ENCODE peak calls at places on chromosomes 13 and 19, in eight cellular contexts. H is neural progenitor cell, E is BE2C, T is DND-41, P is foreskin fibroblast, R is heart left ventricle, B is B cell, C is fibroblast of pulmonary artery. M is an unnamed sample.

GRCh38 chr13:93861818-93862217 is 617.7 kb downstream of the DCT start:
- DNase-seq in P (peak; percentile 66), R (no peak), T (no peak), C (peak; percentile 82), E (peak; percentile 57), B (no peak), H (no peak), M (no peak)

GRCh38 chr13:43783820-43784219 is 3.0 kb downstream of the ENOX1 start:
- DNase-seq in B (no peak), E (peak; percentile 50), C (peak; percentile 89), P (peak; percentile 48), H (peak; percentile 55), R (no peak), T (no peak), M (no peak)

GRCh38 chr19:44671400-44671799 is at the start of gene CEACAM19:
- DNase-seq in R (no peak), E (no peak), H (no peak), B (no peak), P (no peak), T (no peak), C (no peak), M (no peak)

GRCh38 chr13:59633290-59633689 is 530.4 kb downstream of the DIAPH3 start:
- DNase-seq in R (no peak), P (no peak), B (no peak), C (peak; percentile 47), E (no peak), H (no peak), T (no peak), M (no peak)

GRCh38 chr19:45553464-45553863 is 31.1 kb downstream of the OPA3 start:
- DNase-seq in T (no peak), B (no peak), R (no peak), P (no peak), C (no peak), H (peak; percentile 85), E (peak; percentile 42), M (no peak)

GRCh38 chr19:55624109-55625003 is at the start of gene ZNF784:
- DNase-seq in T (peak; percentile 92), E (peak; percentile 95), R (peak; percentile 98), H (peak; percentile 98), B (peak; percentile 97), P (peak; percentile 96), C (peak; percentile 95), M (peak; percentile 86)

GRCh38 chr13:53250272-53250875 is 221.8 kb downstream of the OLFM4 start:
- DNase-seq in E (peak; percentile 43), T (peak; percentile 32), B (no peak), P (peak; percentile 57), R (no peak), C (peak; percentile 83), H (peak; percentile 93), M (peak; percentile 28)

GRCh38 chr19:6890421-6890913 is 3.1 kb downstream of the ADGRE1 start:
- DNase-seq in H (no peak), E (no peak), T (peak; percentile 56), P (no peak), C (no peak), B (no peak), R (no peak), M (no peak)

GRCh38 chr19:35848919-35849505 is 3.3 kb downstream of the NPHS1 start:
- DNase-seq in P (no peak), C (no peak), T (no peak), H (no peak), E (no peak), R (no peak), B (no peak), M (no peak)

GRCh38 chr19:48190288-48191284 is 20.1 kb downstream of the ZSWIM9 start:
- DNase-seq in R (no peak), B (peak; percentile 57), C (peak; percentile 65), E (peak; percentile 85), H (peak; percentile 81), P (peak; percentile 43), T (no peak), M (no peak)

GRCh38 chr13:54775501-54776191 is 1747.0 kb downstream of the OLFM4 start:
- DNase-seq in H (no peak), B (no peak), T (no peak), E (no peak), R (no peak), P (no peak), C (no peak), M (no peak)

GRCh38 chr13:109256866-109257760 is 529.3 kb downstream of the IRS2 start:
- DNase-seq in C (peak; percentile 100), E (no peak), P (peak; percentile 97), R (no peak), H (no peak), B (no peak), T (no peak), M (peak; percentile 81)

GRCh38 chr19:49338691-49339363 is 3.6 kb downstream of the CD37 start:
- DNase-seq in E (peak; percentile 41), H (peak; percentile 98), T (no peak), B (peak; percentile 56), C (peak; percentile 44), R (peak; percentile 73), P (peak; percentile 54), M (no peak)

GRCh38 chr19:50420808-50421207 is 2.1 kb downstream of the SPIB start:
- DNase-seq in H (no peak), P (no peak), B (no peak), T (no peak), R (no peak), C (no peak), E (no peak), M (no peak)

GRCh38 chr19:50420127-50420526 is 1.4 kb downstream of the SPIB start:
- DNase-seq in C (no peak), H (no peak), B (no peak), P (no peak), R (no peak), T (no peak), E (no peak), M (no peak)

GRCh38 chr19:50418186-50419021 is at the start of gene SPIB:
- DNase-seq in R (no peak), P (no peak), C (no peak), T (no peak), E (no peak), B (peak; percentile 77), H (peak; percentile 24), M (no peak)

GRCh38 chr19:50419022-50419579 is 363 bp downstream of the SPIB start:
- DNase-seq in H (no peak), C (no peak), T (no peak), B (no peak), R (no peak), P (peak; percentile 27), E (no peak), M (no peak)

GRCh38 chr19:50419580-50420035 is 870 bp downstream of the SPIB start:
- DNase-seq in H (no peak), P (no peak), T (peak; percentile 50), B (peak; percentile 65), C (no peak), R (no peak), E (no peak), M (no peak)
- TF ChIP-seq CTCF in H (no peak), P (no peak), T (no peak), B (no peak), C (no peak), R (no peak), E (no peak), M (no peak)

GRCh38 chr13:24313449-24313848 is 4.1 kb downstream of the C1QTNF9 start:
- DNase-seq in E (no peak), H (no peak), R (no peak), C (peak; percentile 27), B (no peak), P (peak; percentile 60), T (no peak), M (no peak)
- TF ChIP-seq CTCF in E (peak; percentile 22), H (peak; percentile 26), R (peak; percentile 52), C (peak; percentile 39), B (no peak), P (peak; percentile 20), T (peak; percentile 45), M (peak; percentile 43)

GRCh38 chr19:17289489-17289888 is 7.8 kb downstream of the ANKLE1 start:
- DNase-seq in C (peak; percentile 93), T (no peak), R (peak; percentile 84), B (peak; percentile 83), P (peak; percentile 94), H (peak; percentile 92), E (peak; percentile 86), M (peak; percentile 62)
- TF ChIP-seq CTCF in C (no peak), T (no peak), R (no peak), B (no peak), P (no peak), H (no peak), E (no peak), M (no peak)

DNA sequence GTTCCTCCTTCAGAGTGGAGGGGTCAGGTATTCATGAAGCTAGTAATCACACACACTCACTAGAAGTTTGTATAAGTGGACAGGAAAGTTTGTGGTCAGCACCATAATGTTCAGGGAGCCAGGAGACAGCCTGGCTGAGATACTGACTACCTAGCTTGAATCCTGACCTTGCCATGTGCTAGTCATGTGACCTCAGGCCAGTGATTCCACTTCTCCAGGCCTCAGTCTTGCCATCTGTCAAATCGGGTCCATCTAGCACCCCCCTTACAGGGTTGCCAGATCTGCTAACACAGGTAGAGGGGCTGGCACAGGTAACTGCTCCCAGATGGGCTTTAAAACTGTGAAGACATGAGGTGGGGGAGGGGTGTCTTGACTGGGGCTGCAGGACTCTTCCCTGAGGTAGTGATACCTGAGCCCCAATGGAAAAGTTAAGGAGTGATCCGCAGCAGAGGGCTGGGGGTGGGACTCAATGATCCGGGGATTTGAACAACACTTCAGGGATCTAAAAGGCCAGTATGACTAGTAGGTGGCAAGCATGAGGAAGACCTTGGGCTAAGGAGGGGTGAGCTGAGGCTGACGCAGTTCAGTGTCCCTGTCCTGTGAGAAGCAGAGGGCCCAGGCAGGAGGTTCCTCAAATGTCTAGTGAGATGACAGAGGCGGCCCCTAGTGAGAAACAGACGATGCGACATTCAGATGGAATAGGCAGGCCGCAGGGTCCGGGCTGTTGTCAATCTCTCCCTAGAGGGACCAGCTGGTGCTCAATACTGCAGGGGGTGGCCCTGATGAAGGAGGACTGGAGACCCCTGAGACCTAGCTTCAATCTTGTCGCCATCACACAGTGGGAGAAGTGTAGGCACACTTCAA is 8.5 kb downstream of the ACTMAP start:
- DNase-seq in P (peak; percentile 27), C (no peak), R (no peak), E (no peak), T (no peak), H (no peak), B (no peak), M (no peak)
- TF ChIP-seq CTCF in P (no peak), C (no peak), R (no peak), E (no peak), T (peak; percentile 4), H (no peak), B (no peak), M (no peak)

DNA sequence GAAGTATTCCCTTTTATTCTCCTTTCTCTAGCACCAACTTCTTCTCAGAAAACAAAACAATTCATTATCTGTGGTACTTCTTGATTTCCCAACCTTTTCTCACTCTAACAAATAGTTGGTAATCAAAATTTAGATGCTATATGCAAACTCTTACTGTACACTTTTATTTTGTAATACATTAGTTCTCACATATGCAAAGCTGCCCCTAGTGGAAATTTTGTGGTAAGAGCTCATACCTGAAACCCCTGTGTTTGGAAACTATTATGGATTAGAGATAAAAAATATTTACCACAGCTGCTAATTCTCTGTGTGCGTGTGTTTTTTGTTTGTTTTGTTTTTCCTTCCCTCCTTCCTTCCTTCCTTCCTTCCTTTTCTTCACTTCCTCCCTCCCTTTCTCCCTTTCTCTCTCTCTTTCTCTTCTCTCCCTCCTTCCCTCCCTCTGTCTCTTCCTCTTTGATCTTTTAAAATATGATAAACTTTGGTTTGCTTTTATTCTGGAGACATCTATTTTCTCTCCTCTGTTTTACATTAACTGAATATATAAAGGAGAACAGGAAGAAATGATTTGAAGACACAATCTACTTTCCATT is 537.4 kb downstream of the SLITRK6 start:
- DNase-seq in T (no peak), E (peak; percentile 5), B (no peak), C (peak; percentile 38), H (no peak), R (no peak), P (peak; percentile 21), M (no peak)
- TF ChIP-seq CTCF in T (peak; percentile 48), E (peak; percentile 72), B (no peak), C (peak; percentile 72), H (peak; percentile 57), R (no peak), P (peak; percentile 34), M (peak; percentile 35)